ENCODE peak calls at places on chromosomes 3 and 15, in ten cellular contexts. One of them, this sample, is unnamed.

GRCh38 chr3:170355738-170356595 is 1.5 kb upstream of the SKIL start:
- DNase-seq in AG09309: no peak
- DNase-seq in suprapubic skin: no peak
- DNase-seq in GM19239: no peak
- DNase-seq in GDM1: peak; percentile 40
- DNase-seq in aorta: peak; percentile 81
- DNase-seq in GM04504: no peak
- DNase-seq in NCI-H1105 treated with DMSO at 0.1 percent for 48 hours: peak; percentile 24
- DNase-seq in germinal center: peak; percentile 16
- DNase-seq in CD8-positive, alpha-beta T cell: no peak
- DNase-seq in this sample: peak; percentile 1

GRCh38 chr3:67640023-67640660 is 14.3 kb downstream of the SUCLG2 start:
- DNase-seq in suprapubic skin: no peak
- DNase-seq in GDM1: no peak
- DNase-seq in GM04504: no peak
- DNase-seq in aorta: no peak
- DNase-seq in GM19239: no peak
- DNase-seq in NCI-H1105 treated with DMSO at 0.1 percent for 48 hours: no peak
- DNase-seq in CD8-positive, alpha-beta T cell: no peak
- DNase-seq in AG09309: no peak
- DNase-seq in germinal center: no peak
- DNase-seq in this sample: no peak

GRCh38 chr3:31421280-31422048 is 111.3 kb upstream of the STT3B start:
- DNase-seq in GM19239: no peak
- DNase-seq in NCI-H1105 treated with DMSO at 0.1 percent for 48 hours: no peak
- DNase-seq in suprapubic skin: no peak
- DNase-seq in CD8-positive, alpha-beta T cell: no peak
- DNase-seq in AG09309: no peak
- DNase-seq in germinal center: no peak
- DNase-seq in aorta: no peak
- DNase-seq in GM04504: no peak
- DNase-seq in GDM1: no peak
- DNase-seq in this sample: no peak

GRCh38 chr3:184300377-184300717 is 1.3 kb downstream of the PSMD2 start:
- DNase-seq in GM04504: no peak
- DNase-seq in AG09309: no peak
- DNase-seq in GDM1: no peak
- DNase-seq in CD8-positive, alpha-beta T cell: no peak
- DNase-seq in GM19239: no peak
- DNase-seq in suprapubic skin: no peak
- DNase-seq in germinal center: no peak
- DNase-seq in NCI-H1105 treated with DMSO at 0.1 percent for 48 hours: no peak
- DNase-seq in aorta: no peak
- DNase-seq in this sample: no peak

GRCh38 chr3:97938444-97938843 is 33.8 kb downstream of the RIOX2 start:
- DNase-seq in germinal center: no peak
- DNase-seq in suprapubic skin: no peak
- DNase-seq in GM19239: no peak
- DNase-seq in aorta: no peak
- DNase-seq in AG09309: no peak
- DNase-seq in NCI-H1105 treated with DMSO at 0.1 percent for 48 hours: no peak
- DNase-seq in GM04504: no peak
- DNase-seq in CD8-positive, alpha-beta T cell: no peak
- DNase-seq in GDM1: no peak
- DNase-seq in this sample: no peak

GRCh38 chr3:119436977-119437376 is 26.4 kb downstream of the TMEM39A start:
- DNase-seq in GM04504: no peak
- DNase-seq in GDM1: no peak
- DNase-seq in germinal center: no peak
- DNase-seq in NCI-H1105 treated with DMSO at 0.1 percent for 48 hours: no peak
- DNase-seq in suprapubic skin: no peak
- DNase-seq in aorta: no peak
- DNase-seq in GM19239: no peak
- DNase-seq in CD8-positive, alpha-beta T cell: no peak
- DNase-seq in AG09309: no peak
- DNase-seq in this sample: no peak

GRCh38 chr15:73952171-73952912 is 26.1 kb downstream of the LOXL1 start:
- DNase-seq in germinal center: no peak
- DNase-seq in suprapubic skin: no peak
- DNase-seq in NCI-H1105 treated with DMSO at 0.1 percent for 48 hours: no peak
- DNase-seq in aorta: peak; percentile 77
- DNase-seq in AG09309: no peak
- DNase-seq in GM19239: no peak
- DNase-seq in GM04504: no peak
- DNase-seq in CD8-positive, alpha-beta T cell: no peak
- DNase-seq in GDM1: no peak
- DNase-seq in this sample: no peak

GRCh38 chr3:8777201-8777977 is 8.0 kb upstream of the OXTR start:
- DNase-seq in suprapubic skin: no peak
- DNase-seq in NCI-H1105 treated with DMSO at 0.1 percent for 48 hours: no peak
- DNase-seq in CD8-positive, alpha-beta T cell: no peak
- DNase-seq in AG09309: no peak
- DNase-seq in GDM1: no peak
- DNase-seq in GM19239: no peak
- DNase-seq in aorta: no peak
- DNase-seq in germinal center: no peak
- DNase-seq in GM04504: no peak
- DNase-seq in this sample: no peak

GRCh38 chr3:189781384-189781783 is 150.2 kb downstream of the TP63 start:
- DNase-seq in NCI-H1105 treated with DMSO at 0.1 percent for 48 hours: no peak
- DNase-seq in AG09309: no peak
- DNase-seq in GDM1: no peak
- DNase-seq in aorta: no peak
- DNase-seq in CD8-positive, alpha-beta T cell: no peak
- DNase-seq in germinal center: no peak
- DNase-seq in GM19239: no peak
- DNase-seq in GM04504: no peak
- DNase-seq in suprapubic skin: no peak
- DNase-seq in this sample: no peak